ENCODE peak calls at places on chromosomes 13 and 19, in nine cellular contexts. G is NCI-H774; T is Jurkat, Clone E6-1; K is Kasumi-1; N is heart right ventricle; U is EL; J is suprapubic skin; Y is skeletal muscle cell; R is HS-5. P is an unnamed sample.

GRCh38 chr13:99956473-99957349 is 14.9 kb downstream of the ZIC5 start:
- DNase-seq in G (no peak), T (no peak), K (no peak), N (no peak), U (no peak), J (peak), Y (no peak), R (no peak), P (no peak)

GRCh38 chr19:17325881-17326594 is 8.6 kb downstream of the ANO8 start:
- DNase-seq in G (no peak), T (no peak), K (no peak), N (no peak), U (no peak), J (no peak), Y (no peak), R (no peak), P (peak)

GRCh38 chr13:106691251-106691650 is 123.3 kb upstream of the ARGLU1 start:
- DNase-seq in G (no peak), T (no peak), K (no peak), N (no peak), U (no peak), J (no peak), Y (no peak), R (no peak), P (no peak)

GRCh38 chr13:83449666-83450395 is 432.4 kb downstream of the SLITRK1 start:
- DNase-seq in G (no peak), T (no peak), K (no peak), N (no peak), U (peak), J (no peak), Y (peak), R (peak), P (peak)

GRCh38 chr13:44312898-44313551 is 60.6 kb upstream of the SERP2 start:
- DNase-seq in G (peak), T (no peak), K (no peak), N (no peak), U (peak), J (no peak), Y (peak), R (peak), P (no peak)

GRCh38 chr13:102836471-102836870 is 9.4 kb upstream of the ERCC5 start:
- DNase-seq in G (no peak), T (no peak), K (no peak), N (no peak), U (no peak), J (no peak), Y (no peak), R (no peak), P (no peak)

GRCh38 chr19:16330811-16331690 is 6.4 kb downstream of the KLF2 start:
- DNase-seq in G (no peak), T (no peak), K (no peak), N (no peak), U (peak), J (no peak), Y (no peak), R (no peak), P (no peak)

GRCh38 chr13:44848956-44849748 is 140.1 kb downstream of the NUFIP1 start:
- DNase-seq in G (no peak), T (no peak), K (no peak), N (no peak), U (no peak), J (no peak), Y (no peak), R (no peak), P (no peak)

GRCh38 chr19:8835446-8835845 is 3.3 kb downstream of the MBD3L1 start:
- DNase-seq in G (no peak), T (no peak), K (no peak), N (no peak), U (no peak), J (no peak), Y (no peak), R (no peak), P (no peak)